ENCODE peak calls at places on chromosomes 11 and 22, in eight cellular contexts. V is suprapubic skin, S is ovary, Z is heart left ventricle, T is GM23248, D is SJSA1, E is SK-N-SH, Y is neuronal stem cell. H is an unnamed sample. For H3K9me3, the result is how much of the 10 kb centered on the place peaks cover.

GRCh38 chr11:7671807-7672206 is 1.5 kb downstream of the CYB5R2 start:
- DNase-seq in E (no peak), V (no peak), S (no peak), T (no peak), Z (no peak), D (no peak), Y (no peak), H (no peak)

GRCh38 chr11:130121430-130121978 is 38.1 kb upstream of the ST14 start:
- DNase-seq in Y (no peak), E (no peak), D (no peak), S (no peak), V (no peak), T (peak), Z (no peak), H (no peak)

GRCh38 chr22:25051073-25051472 is 98.6 kb downstream of the KIAA1671 start:
- DNase-seq in S (no peak), D (no peak), V (no peak), Z (no peak), Y (no peak), E (peak), T (no peak), H (no peak)

GRCh38 chr22:35023692-35024363 is 42.1 kb upstream of the ISX start:
- DNase-seq in Z (peak), Y (peak), T (peak), D (peak), V (peak), E (peak), S (peak), H (no peak)

GRCh38 chr11:10454902-10455631 is at the start of gene AMPD3:
- DNase-seq in Z (no peak), T (peak), V (no peak), Y (no peak), S (no peak), E (peak), D (peak), H (no peak)

GRCh38 chr11:68978931-68979591 is 1.7 kb downstream of the MRGPRD start:
- DNase-seq in Y (no peak), Z (no peak), E (peak), V (peak), T (no peak), D (peak), S (no peak), H (no peak)

GRCh38 chr11:64244107-64244506 is 2.6 kb downstream of the PPP1R14B start:
- DNase-seq in E (no peak), V (no peak), Z (no peak), D (no peak), T (no peak), S (no peak), Y (no peak), H (no peak)

GRCh38 chr11:75283391-75283931 is 42.9 kb downstream of the TPBGL start:
- DNase-seq in D (no peak), T (no peak), V (no peak), Z (peak), Y (no peak), E (peak), S (no peak), H (no peak)

GRCh38 chr11:105790841-105791240 is 181.0 kb downstream of the GRIA4 start:
- DNase-seq in E (no peak), Z (no peak), V (no peak), D (no peak), Y (no peak), S (no peak), T (no peak), H (no peak)

DNA sequence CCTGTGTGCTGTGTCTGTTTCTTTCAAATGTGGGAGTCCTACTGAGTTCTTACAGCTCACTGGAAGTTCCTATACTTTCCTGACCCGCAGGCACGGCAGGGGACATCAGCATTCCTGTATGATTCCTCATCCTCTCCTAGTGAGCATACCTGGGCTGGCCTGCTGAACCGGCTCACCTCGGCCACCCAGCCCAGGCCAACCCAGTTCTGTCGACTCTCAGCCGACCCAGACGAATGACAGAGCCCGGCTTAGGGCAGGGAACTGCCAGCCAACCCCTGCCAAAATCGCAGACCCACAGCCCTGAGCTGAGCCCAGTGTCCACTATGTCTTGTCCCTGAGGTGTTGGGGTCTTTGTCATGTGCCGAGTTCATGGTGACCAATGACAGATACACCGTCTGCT is 339.7 kb downstream of the BRD1 start:
- DNase-seq in Y (no peak), T (no peak), Z (no peak), V (no peak), S (no peak), E (no peak), D (no peak), H (no peak)
- H3K9me3 ChIP-seq in Y (under half), T (under half), Z (under half), V (under half), S (under half), E (under half), D (under half), H (under half)

GRCh38 chr22:47626428-47627390 is 864.3 kb downstream of the TBC1D22A start:
- DNase-seq in Z (no peak), E (no peak), T (no peak), V (no peak), D (no peak), Y (no peak), S (no peak), H (no peak)
- H3K9me3 ChIP-seq in Z (under half), E (under half), T (under half), V (under half), D (under half), Y (under half), S (under half), H (under half)

GRCh38 chr11:62547691-62548281 is 1.2 kb upstream of the AHNAK start:
- DNase-seq in V (no peak), S (no peak), D (no peak), T (peak), Z (no peak), E (no peak), Y (no peak), H (no peak)
- H3K9me3 ChIP-seq in V (under half), S (under half), D (under half), T (under half), Z (under half), E (under half), Y (under half), H (under half)

GRCh38 chr11:56340289-56340688 is 5.5 kb upstream of the OR8K1 start:
- DNase-seq in T (no peak), Y (no peak), S (no peak), E (no peak), D (no peak), Z (no peak), V (no peak), H (no peak)
- H3K9me3 ChIP-seq in T (under half), Y (under half), S (under half), E (under half), D (under half), Z (under half), V (under half), H (under half)

GRCh38 chr11:99593197-99593596 is 572.4 kb downstream of the CNTN5 start:
- DNase-seq in S (no peak), E (no peak), V (no peak), T (no peak), Y (no peak), Z (no peak), D (no peak), H (no peak)
- H3K9me3 ChIP-seq in S (under half), E (under half), V (under half), T (under half), Y (under half), Z (under half), D (under half), H (under half)

DNA sequence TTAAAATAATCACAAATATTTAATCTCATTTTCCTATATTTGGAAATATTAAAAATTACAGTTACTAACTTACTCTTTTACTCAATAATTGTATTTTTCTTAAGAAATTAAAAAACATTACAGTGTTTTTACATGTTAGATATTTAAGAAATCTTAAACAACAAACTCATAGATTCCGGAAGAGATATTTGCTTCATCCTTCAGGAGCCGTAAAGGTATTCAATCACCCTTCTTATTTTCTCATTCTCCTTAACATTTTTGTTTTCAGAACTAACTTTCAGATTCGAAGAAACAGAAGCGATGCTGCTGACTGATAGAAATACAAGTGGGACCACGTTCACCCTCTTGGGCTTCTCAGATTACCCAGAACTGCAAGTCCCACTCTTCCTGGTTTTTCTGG is at the start of gene OR5D18:
- DNase-seq in E (no peak), V (no peak), T (no peak), Z (no peak), S (no peak), Y (no peak), D (no peak), H (no peak)
- H3K9me3 ChIP-seq in E (under half), V (under half), T (under half), Z (under half), S (under half), Y (under half), D (under half), H (under half)

DNA sequence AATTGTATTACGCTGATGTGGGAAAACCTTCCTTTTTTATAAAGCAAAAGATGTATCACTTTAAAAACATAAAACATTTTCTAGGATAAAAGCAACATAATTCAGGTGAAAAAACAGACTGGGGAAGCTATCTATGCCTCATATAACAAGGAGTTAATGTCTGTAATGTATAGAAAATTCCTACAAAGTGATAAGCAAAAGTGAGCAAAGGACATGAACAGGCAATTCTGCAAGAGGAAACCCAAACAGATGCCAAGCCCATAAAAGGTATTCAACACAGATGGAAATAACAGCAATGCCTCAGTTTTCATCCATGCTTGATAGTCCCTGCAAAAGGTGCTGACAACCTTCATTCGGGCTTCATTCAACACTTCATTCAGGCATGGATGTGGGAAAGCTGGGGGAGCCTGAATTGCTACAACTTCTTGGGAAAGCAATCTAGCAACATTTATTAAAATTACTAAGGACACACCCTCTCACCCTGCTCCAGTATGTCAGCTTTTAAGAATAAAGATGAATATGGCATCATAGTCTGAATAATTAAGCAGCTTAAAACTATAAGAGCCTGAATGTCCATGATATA is 39.3 kb downstream of the KCNQ1OT1 start:
- DNase-seq in V (no peak), S (no peak), T (no peak), Z (no peak), D (no peak), E (no peak), Y (no peak), H (no peak)
- H3K9me3 ChIP-seq in V (under half), S (under half), T (under half), Z (under half), D (under half), E (under half), Y (under half), H (under half)

DNA sequence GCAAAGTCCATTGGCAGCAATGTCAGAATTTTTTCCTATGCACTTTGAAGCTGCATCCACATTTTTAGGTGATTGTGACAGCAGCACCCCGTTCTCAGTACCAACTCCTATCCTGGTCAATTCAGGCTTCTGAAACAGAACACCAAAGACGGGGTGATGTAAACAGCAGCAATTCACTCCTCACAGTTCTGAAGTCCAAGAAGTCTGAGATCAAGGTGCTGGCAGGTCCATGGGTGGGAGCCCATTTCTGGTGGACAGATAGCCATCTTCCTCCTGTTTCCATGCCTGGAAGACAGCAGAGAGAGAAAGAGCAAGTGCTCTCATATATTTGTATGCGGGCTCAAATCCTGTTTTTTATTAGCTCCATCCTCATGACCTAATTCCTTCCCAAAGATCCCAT is 471.2 kb downstream of the BRD1 start:
- DNase-seq in S (no peak), V (no peak), Y (no peak), D (no peak), T (no peak), E (no peak), Z (no peak), H (no peak)
- H3K9me3 ChIP-seq in S (under half), V (under half), Y (under half), D (under half), T (under half), E (under half), Z (under half), H (under half)

H was measured in esophagus squamous epithelium.